ENCODE peak calls at places on chromosomes 13 and 19, in six cellular contexts. J is SK-N-SH, T is C1 segment of cervical spinal cord, B is A172, K is H7, M is iPS-NIHi11. N is an unnamed sample.

GRCh38 chr13:28763887-28764286 is 45.1 kb upstream of the SLC46A3 start:
- DNase-seq in K (no peak), M (no peak), T (no peak), J (no peak), B (no peak), N (no peak)

GRCh38 chr13:85261757-85262346 is 537.4 kb downstream of the SLITRK6 start:
- DNase-seq in T (no peak), K (no peak), M (peak; percentile 7), B (peak; percentile 10), J (no peak), N (peak; percentile 16)

GRCh38 chr13:70297219-70297618 is 189.0 kb upstream of the KLHL1 start:
- DNase-seq in B (no peak), M (no peak), K (no peak), T (no peak), J (no peak), N (no peak)

GRCh38 chr19:43754312-43754561 is 525 bp downstream of the SMG9 start:
- DNase-seq in K (no peak), M (no peak), T (no peak), J (no peak), B (no peak), N (no peak)

GRCh38 chr13:106440846-106441245 is 94.6 kb downstream of the EFNB2 start:
- DNase-seq in J (no peak), K (no peak), B (no peak), M (no peak), T (no peak), N (peak; percentile 13)

GRCh38 chr13:71867101-71867814 is at the start of gene DACH1:
- DNase-seq in B (peak; percentile 37), J (peak; percentile 69), T (no peak), M (peak; percentile 33), K (peak; percentile 50), N (peak; percentile 93)

GRCh38 chr13:112194167-112194530 is 127.2 kb downstream of the SOX1 start:
- DNase-seq in M (no peak), T (no peak), B (no peak), J (no peak), K (no peak), N (no peak)

GRCh38 chr13:33349996-33350826 is 64.7 kb upstream of the STARD13 start:
- DNase-seq in K (peak; percentile 79), T (peak; percentile 65), B (peak; percentile 18), M (peak; percentile 61), J (peak; percentile 79), N (peak; percentile 67)

GRCh38 chr13:80037505-80037888 is 303.4 kb downstream of the SPRY2 start:
- DNase-seq in M (no peak), J (no peak), B (peak; percentile 82), K (no peak), T (peak; percentile 33), N (peak; percentile 90)

GRCh38 chr19:28519950-28520861 is 692.7 kb downstream of the UQCRFS1 start:
- DNase-seq in K (no peak), T (peak; percentile 14), B (peak; percentile 88), J (no peak), M (no peak), N (peak; percentile 67)

GRCh38 chr13:95624020-95624419 is 20.5 kb downstream of the DZIP1 start:
- DNase-seq in B (peak; percentile 35), K (peak; percentile 72), J (peak; percentile 52), T (no peak), M (peak; percentile 69), N (peak; percentile 77)

GRCh38 chr19:38375098-38375493 is 725 bp downstream of the PSMD8 start:
- DNase-seq in T (no peak), M (no peak), J (no peak), B (peak; percentile 32), K (no peak), N (no peak)

GRCh38 chr13:46173656-46174055 is 8.3 kb downstream of the LCP1 start:
- DNase-seq in J (no peak), B (no peak), M (no peak), T (no peak), K (no peak), N (no peak)

GRCh38 chr13:113598081-113598410 is 13.5 kb downstream of the TFDP1 start:
- DNase-seq in J (no peak), K (no peak), T (no peak), M (no peak), B (no peak), N (no peak)

GRCh38 chr19:3543150-3544053 is 4.4 kb downstream of the TEKTIP1 start:
- DNase-seq in J (no peak), T (peak; percentile 73), M (no peak), B (no peak), K (no peak), N (no peak)

GRCh38 chr19:8640402-8641004 is 10.1 kb downstream of the NFILZ start:
- DNase-seq in B (no peak), J (no peak), M (no peak), T (peak; percentile 16), K (no peak), N (no peak)

GRCh38 chr13:59398127-59398526 is 765.6 kb downstream of the DIAPH3 start:
- DNase-seq in K (no peak), B (no peak), T (no peak), M (no peak), J (peak; percentile 7), N (peak; percentile 19)

GRCh38 chr13:33872005-33872351 is 54.0 kb downstream of the RFC3 start:
- DNase-seq in M (no peak), B (no peak), K (no peak), T (no peak), J (no peak), N (no peak)

GRCh38 chr19:52922841-52923781 is at the start of gene ZNF888:
- DNase-seq in B (peak; percentile 70), J (peak; percentile 91), K (peak; percentile 95), M (peak; percentile 93), T (peak; percentile 73), N (peak; percentile 90)

GRCh38 chr13:112325142-112325808 is 50.9 kb upstream of the SPACA7 start:
- DNase-seq in T (no peak), M (no peak), J (no peak), K (peak; percentile 51), B (no peak), N (no peak)

GRCh38 chr13:26007261-26007765 is 44.5 kb downstream of the SHISA2 start:
- DNase-seq in M (no peak), K (no peak), J (no peak), T (no peak), B (no peak), N (no peak)

GRCh38 chr13:95948646-95949045 is 104.6 kb downstream of the UGGT2 start:
- DNase-seq in B (peak; percentile 4), J (no peak), T (no peak), M (no peak), K (no peak), N (no peak)

GRCh38 chr13:39676315-39676876 is 20.9 kb downstream of the COG6 start:
- DNase-seq in K (peak; percentile 5), M (no peak), T (no peak), J (peak; percentile 19), B (peak; percentile 47), N (peak; percentile 62)

GRCh38 chr13:98755729-98756128 is 3.3 kb upstream of the SLC15A1 start:
- DNase-seq in K (no peak), J (no peak), M (no peak), B (no peak), T (no peak), N (no peak)

GRCh38 chr13:19772306-19772705 is 10.4 kb downstream of the PSPC1 start:
- DNase-seq in K (no peak), M (no peak), B (no peak), T (no peak), J (no peak), N (no peak)

GRCh38 chr13:94556646-94557045 is 39.3 kb downstream of the TGDS start:
- DNase-seq in T (no peak), J (no peak), B (no peak), M (no peak), K (no peak), N (no peak)

GRCh38 chr19:47284324-47284899 is 9.7 kb downstream of the INAFM1 start:
- DNase-seq in B (peak; percentile 34), K (peak; percentile 64), M (peak; percentile 39), T (no peak), J (peak; percentile 56), N (peak; percentile 78)

GRCh38 chr13:112737329-112737728 is 47.5 kb downstream of the ATP11A start:
- DNase-seq in M (no peak), B (no peak), T (no peak), K (no peak), J (no peak), N (no peak)

GRCh38 chr19:15469513-15470297 is 5.4 kb upstream of the RASAL3 start:
- DNase-seq in T (no peak), M (peak; percentile 55), B (no peak), K (peak; percentile 83), J (peak; percentile 25), N (no peak)

GRCh38 chr19:31863122-31863521 is 482.3 kb upstream of the ZNF507 start:
- DNase-seq in B (no peak), K (no peak), J (no peak), M (no peak), T (no peak), N (no peak)

GRCh38 chr19:50290775-50291174 is 38.4 kb downstream of the KCNC3 start:
- DNase-seq in M (no peak), T (no peak), B (no peak), K (peak; percentile 47), J (no peak), N (no peak)

GRCh38 chr13:40146586-40147240 is 491.3 kb downstream of the COG6 start:
- DNase-seq in M (no peak), B (no peak), J (peak; percentile 21), K (no peak), T (no peak), N (no peak)

GRCh38 chr19:11505504-11506100 is at the start of gene ZNF653:
- DNase-seq in K (peak; percentile 98), T (peak; percentile 88), J (peak; percentile 97), B (peak; percentile 94), M (peak; percentile 96), N (peak; percentile 98)

GRCh38 chr13:79995334-79995733 is 345.6 kb downstream of the SPRY2 start:
- DNase-seq in B (peak; percentile 92), T (no peak), J (no peak), K (no peak), M (no peak), N (peak; percentile 86)

GRCh38 chr13:31945202-31945978 is 86.2 kb upstream of the FRY start:
- DNase-seq in M (peak; percentile 55), K (peak; percentile 53), B (peak; percentile 55), T (peak; percentile 8), J (peak; percentile 27), N (peak; percentile 28)

N was measured in astrocyte of the hippocampus.